ENCODE peak calls at places on chromosomes 16 and 17, in four cellular contexts. A, O, P and B are unnamed samples.

GRCh38 chr17:45310380-45311324 is 6.2 kb downstream of the MAP3K14 start:
- DNase-seq in A (no peak), O (peak; percentile 41), P (no peak), B (no peak)

GRCh38 chr16:56971768-56972043 is 10.0 kb downstream of the CETP start:
- DNase-seq in A (no peak), O (no peak), P (no peak), B (no peak)

GRCh38 chr17:5203178-5203907 is 11.7 kb upstream of the ZNF594 start:
- DNase-seq in A (no peak), O (peak; percentile 37), P (no peak), B (no peak)

GRCh38 chr17:51079049-51079448 is 41.6 kb downstream of the SPAG9 start:
- DNase-seq in A (peak; percentile 28), O (peak; percentile 49), P (no peak), B (no peak)

GRCh38 chr17:37043201-37043600 is 94.4 kb downstream of the AATF start:
- DNase-seq in A (peak; percentile 20), O (peak; percentile 13), P (no peak), B (no peak)

GRCh38 chr17:744937-745336 is 7.1 kb downstream of the GEMIN4 start:
- DNase-seq in A (no peak), O (no peak), P (no peak), B (no peak)

GRCh38 chr16:19844945-19845641 is 39.6 kb downstream of the GPRC5B start:
- DNase-seq in A (no peak), O (peak; percentile 87), P (no peak), B (peak; percentile 76)

GRCh38 chr17:4444782-4445473 is 11.2 kb downstream of the SPNS3 start:
- DNase-seq in A (peak; percentile 39), O (peak; percentile 15), P (peak; percentile 69), B (peak; percentile 18)

GRCh38 chr16:50265260-50265659 is 1.1 kb upstream of the ADCY7 start:
- DNase-seq in A (peak; percentile 23), O (no peak), P (no peak), B (no peak)

GRCh38 chr16:25023541-25023940 is 8.4 kb upstream of the ARHGAP17 start:
- DNase-seq in A (peak; percentile 41), O (no peak), P (no peak), B (no peak)

GRCh38 chr16:4293822-4294457 is 21.1 kb upstream of the TFAP4 start:
- DNase-seq in A (peak; percentile 40), O (peak; percentile 87), P (peak; percentile 59), B (no peak)

GRCh38 chr17:40347319-40348135 is 17.0 kb downstream of the GJD3 start:
- DNase-seq in A (no peak), O (no peak), P (no peak), B (no peak)

GRCh38 chr16:28321700-28322411 is 29.5 kb downstream of the SBK1 start:
- DNase-seq in A (peak; percentile 13), O (peak; percentile 2), P (no peak), B (no peak)

GRCh38 chr16:932831-933330 is 37.9 kb downstream of the LMF1 start:
- DNase-seq in A (no peak), O (no peak), P (no peak), B (no peak)

GRCh38 chr16:540645-541340 is 13.3 kb downstream of the CAPN15 start:
- DNase-seq in A (no peak), O (no peak), P (no peak), B (no peak)

GRCh38 chr17:71764507-71764906 is 356.3 kb upstream of the SOX9 start:
- DNase-seq in A (no peak), O (peak; percentile 8), P (no peak), B (no peak)

GRCh38 chr17:48637323-48638260 is 11.4 kb upstream of the HOXB9 start:
- DNase-seq in A (peak; percentile 63), O (peak; percentile 68), P (no peak), B (no peak)

GRCh38 chr17:8466466-8466865 is 30.8 kb downstream of the NDEL1 start:
- DNase-seq in A (no peak), O (peak; percentile 62), P (no peak), B (no peak)

GRCh38 chr17:31378638-31379037 is 12.8 kb upstream of the RAB11FIP4 start:
- DNase-seq in A (no peak), O (no peak), P (no peak), B (no peak)

GRCh38 chr17:50908860-50909764 is 43.0 kb upstream of the TOB1 start:
- DNase-seq in A (no peak), O (no peak), P (peak; percentile 57), B (no peak)

GRCh38 chr17:61770043-61770442 is 93.3 kb downstream of the BRIP1 start:
- DNase-seq in A (no peak), O (peak; percentile 9), P (no peak), B (no peak)

GRCh38 chr16:30112197-30113030 is 923 bp downstream of the GDPD3 start:
- DNase-seq in A (no peak), O (peak; percentile 30), P (peak; percentile 69), B (no peak)

GRCh38 chr17:80892900-80893603 is 98.6 kb upstream of the CHMP6 start:
- DNase-seq in A (peak; percentile 27), O (peak; percentile 95), P (peak; percentile 71), B (no peak)

GRCh38 chr17:62165378-62165722 is 100.3 kb upstream of the MED13 start:
- DNase-seq in A (no peak), O (no peak), P (no peak), B (no peak)

GRCh38 chr17:31453896-31454295 is 62.4 kb downstream of the RAB11FIP4 start:
- DNase-seq in A (no peak), O (no peak), P (no peak), B (no peak)

GRCh38 chr16:1774456-1774795 is 1.5 kb upstream of the MRPS34 start:
- DNase-seq in A (no peak), O (no peak), P (peak; percentile 12), B (no peak)

GRCh38 chr17:76166906-76167305 is 25.9 kb upstream of the FOXJ1 start:
- DNase-seq in A (no peak), O (no peak), P (no peak), B (no peak)

GRCh38 chr17:19706791-19707727 is 9.3 kb downstream of the SLC47A2 start:
- DNase-seq in A (peak; percentile 86), O (no peak), P (no peak), B (no peak)

GRCh38 chr17:17153709-17154108 is 52.4 kb downstream of the PLD6 start:
- DNase-seq in A (no peak), O (no peak), P (no peak), B (no peak)

GRCh38 chr17:77461277-77462057 is 320.7 kb downstream of the SEC14L1 start:
- DNase-seq in A (no peak), O (no peak), P (no peak), B (no peak)

GRCh38 chr17:66398059-66398458 is 95.6 kb downstream of the PRKCA start:
- DNase-seq in A (no peak), O (no peak), P (no peak), B (no peak)

GRCh38 chr16:68358951-68359350 is 48.1 kb downstream of the PRMT7 start:
- DNase-seq in A (no peak), O (no peak), P (no peak), B (no peak)

GRCh38 chr17:19364699-19365498 is 2.4 kb upstream of the B9D1 start:
- DNase-seq in A (no peak), O (peak; percentile 57), P (no peak), B (no peak)

GRCh38 chr17:78953356-78954350 is 26.1 kb downstream of the LGALS3BP start:
- DNase-seq in A (no peak), O (no peak), P (no peak), B (no peak)

GRCh38 chr16:67201411-67202345 is 2.7 kb downstream of the ELMO3 start:
- DNase-seq in A (no peak), O (no peak), P (no peak), B (no peak)

GRCh38 chr16:67200491-67200890 is 1.6 kb downstream of the ELMO3 start:
- DNase-seq in A (no peak), O (no peak), P (no peak), B (no peak)

GRCh38 chr16:67198238-67198734 is 645 bp upstream of the ELMO3 start:
- DNase-seq in A (peak; percentile 69), O (peak; percentile 24), P (no peak), B (no peak)

GRCh38 chr16:67199011-67199807 is at the start of gene ELMO3:
- DNase-seq in A (peak; percentile 66), O (no peak), P (no peak), B (no peak)

GRCh38 chr16:67199808-67200198 is 872 bp downstream of the ELMO3 start:
- DNase-seq in A (no peak), O (no peak), P (no peak), B (no peak)
- TF ChIP-seq CTCF in A (peak; percentile 40), O (no peak), P (no peak), B (no peak)

GRCh38 chr16:21160276-21160675 is 1.8 kb downstream of the LDAF1 start:
- DNase-seq in A (no peak), O (no peak), P (no peak), B (no peak)
- H3K4me3 ChIP-seq in A (no peak overlapping the region), O (peak overlapping the region; percentile 82), P (peak overlapping the region; percentile 89), B (no peak overlapping the region)

GRCh38 chr17:10261098-10261497 is 62.7 kb upstream of the GAS7 start:
- DNase-seq in A (no peak), O (no peak), P (no peak), B (no peak)
- TF ChIP-seq CTCF in A (no peak), O (no peak), P (no peak), B (no peak)

GRCh38 chr17:35374766-35375344 is 1.4 kb upstream of the SLFN11 start:
- DNase-seq in A (no peak), O (no peak), P (no peak), B (no peak)

GRCh38 chr17:35373532-35373983 is at the start of gene SLFN11:
- DNase-seq in A (peak; percentile 17), O (peak; percentile 78), P (peak; percentile 84), B (no peak)

GRCh38 chr17:35372846-35373531 is 432 bp downstream of the SLFN11 start:
- DNase-seq in A (no peak), O (no peak), P (peak; percentile 20), B (no peak)

GRCh38 chr17:35376245-35376644 is 2.8 kb upstream of the SLFN11 start:
- DNase-seq in A (peak; percentile 47), O (no peak), P (no peak), B (no peak)

DNA sequence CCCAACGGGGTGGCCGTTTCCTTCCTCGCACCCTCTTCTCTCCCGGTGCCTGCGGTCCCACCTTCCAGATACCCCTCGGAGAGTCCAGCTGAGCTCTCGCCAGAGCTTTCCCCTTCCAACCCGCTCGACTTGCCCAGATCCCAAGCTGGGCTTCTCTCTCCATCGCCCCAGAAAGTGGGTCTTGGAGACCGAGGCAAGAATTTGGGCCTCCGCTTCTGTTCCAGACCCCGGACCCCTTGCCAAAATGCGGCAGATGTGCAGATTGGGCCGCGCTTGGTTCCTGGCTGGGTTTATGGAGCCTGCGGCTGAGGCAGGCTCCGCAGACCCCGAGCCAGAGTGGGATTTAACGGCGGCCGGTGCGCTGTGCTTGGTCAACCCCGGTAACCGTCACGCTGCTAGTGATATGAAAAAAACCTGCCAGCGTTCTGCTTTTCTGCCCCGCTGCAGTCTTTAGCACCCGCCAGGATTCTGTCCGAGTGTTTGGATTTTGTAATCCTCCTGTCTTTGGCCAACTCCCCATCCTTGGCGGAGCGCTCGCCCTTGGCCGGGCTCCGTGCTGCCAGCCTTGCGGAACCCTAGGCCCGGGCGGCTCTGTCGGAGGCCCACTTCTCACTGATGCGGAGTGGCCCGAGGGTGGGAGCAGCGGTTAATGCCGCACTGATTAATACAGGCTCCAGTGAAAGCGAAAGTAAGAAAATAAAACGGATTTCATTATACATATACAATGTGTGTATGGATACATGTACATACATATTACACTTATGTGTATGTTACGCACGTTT is 754 bp upstream of the SLFN11 start:
- DNase-seq in A (peak; percentile 12), O (peak; percentile 37), P (peak; percentile 66), B (peak; percentile 39)
- H3K4me3 ChIP-seq in A (peak overlapping the region; percentile 29), O (peak overlapping the region; percentile 85), P (peak overlapping the region; percentile 69), B (peak overlapping the region; percentile 54)

GRCh38 chr17:1899403-1900000 is 69.7 kb downstream of the RPA1 start:
- DNase-seq in A (no peak), O (no peak), P (no peak), B (no peak)
- TF ChIP-seq CTCF in A (no peak), O (no peak), P (peak; percentile 30), B (peak; percentile 37)